ENCODE peak calls at places on chromosomes 6 and 20, in four cellular contexts. Z is neural progenitor cell, U is OCI-LY7, E is GM23338. P is an unnamed sample.

GRCh38 chr6:107657755-107658461 is 166.2 kb downstream of the SCML4 start:
- DNase-seq in Z (no peak), U (peak; percentile 99), E (peak; percentile 43), P (no peak)

GRCh38 chr20:39849664-39850063 is 839.4 kb downstream of the MAFB start:
- DNase-seq in Z (no peak), U (no peak), E (no peak), P (no peak)

GRCh38 chr6:34248198-34248726 is 544 bp downstream of the SMIM29 start:
- DNase-seq in Z (peak; percentile 68), U (peak; percentile 42), E (peak; percentile 65), P (peak; percentile 43)

GRCh38 chr6:16334671-16335070 is 96.3 kb downstream of the GMPR start:
- DNase-seq in Z (no peak), U (no peak), E (no peak), P (peak; percentile 85)

GRCh38 chr20:22385602-22386299 is 198.6 kb downstream of the FOXA2 start:
- DNase-seq in Z (peak; percentile 45), U (no peak), E (peak; percentile 32), P (peak; percentile 60)

GRCh38 chr6:3773696-3774298 is 22.3 kb upstream of the PXDC1 start:
- DNase-seq in Z (no peak), U (no peak), E (no peak), P (no peak)

GRCh38 chr6:68238097-68238597 is 396.9 kb upstream of the ADGRB3 start:
- DNase-seq in Z (no peak), U (no peak), E (no peak), P (peak; percentile 42)

GRCh38 chr6:96468681-96469224 is 52.9 kb upstream of the UFL1 start:
- DNase-seq in Z (peak; percentile 8), U (peak; percentile 14), E (peak; percentile 50), P (peak; percentile 35)

GRCh38 chr6:551405-551804 is 105.5 kb downstream of the HUS1B start:
- DNase-seq in Z (peak; percentile 70), U (peak; percentile 46), E (peak; percentile 63), P (peak; percentile 47)

GRCh38 chr20:1415667-1416468 is 23.0 kb upstream of the FKBP1A start:
- DNase-seq in Z (no peak), U (no peak), E (no peak), P (peak; percentile 99)

GRCh38 chr6:149860834-149861602 is 3.1 kb downstream of the LRP11 start:
- DNase-seq in Z (peak; percentile 34), U (no peak), E (no peak), P (no peak)

GRCh38 chr6:44142835-44143234 is 15.5 kb downstream of the TMEM63B start:
- DNase-seq in Z (no peak), U (no peak), E (no peak), P (no peak)

GRCh38 chr6:31877125-31877650 is 1.6 kb downstream of the SLC44A4 start:
- DNase-seq in Z (no peak), U (no peak), E (no peak), P (no peak)

GRCh38 chr6:161486326-161486725 is 212.5 kb upstream of the AGPAT4 start:
- DNase-seq in Z (no peak), U (no peak), E (no peak), P (peak; percentile 72)

GRCh38 chr6:15299430-15300131 is 53.7 kb downstream of the JARID2 start:
- DNase-seq in Z (no peak), U (peak; percentile 93), E (no peak), P (peak; percentile 34)

GRCh38 chr6:86558318-86558717 is 379.0 kb upstream of the HTR1E start:
- DNase-seq in Z (no peak), U (no peak), E (no peak), P (no peak)

GRCh38 chr6:50845499-50846108 is 26.9 kb downstream of the TFAP2B start:
- DNase-seq in Z (peak; percentile 67), U (no peak), E (peak; percentile 77), P (no peak)

GRCh38 chr6:6401401-6401800 is 80.9 kb upstream of the F13A1 start:
- DNase-seq in Z (no peak), U (no peak), E (no peak), P (no peak)

GRCh38 chr6:47041741-47042140 is 391 bp downstream of the ADGRF1 start:
- DNase-seq in Z (peak; percentile 15), U (no peak), E (no peak), P (peak; percentile 31)

GRCh38 chr6:169324661-169325459 is 71.2 kb upstream of the THBS2 start:
- DNase-seq in Z (no peak), U (no peak), E (no peak), P (no peak)

GRCh38 chr20:4666001-4666470 is 55.7 kb upstream of the PRND start:
- DNase-seq in Z (no peak), U (no peak), E (no peak), P (peak; percentile 92)

GRCh38 chr6:90198758-90199425 is 97.8 kb downstream of the BACH2 start:
- DNase-seq in Z (no peak), U (no peak), E (no peak), P (no peak)

GRCh38 chr6:110874880-110875547 is 429 bp downstream of the AMD1 start:
- DNase-seq in Z (peak; percentile 51), U (peak; percentile 67), E (no peak), P (no peak)

GRCh38 chr20:43244647-43245046 is 54.9 kb upstream of the PTPRT start:
- DNase-seq in Z (no peak), U (no peak), E (no peak), P (no peak)

GRCh38 chr6:47308674-47309325 is 905 bp downstream of the TNFRSF21 start:
- DNase-seq in Z (peak; percentile 70), U (peak; percentile 67), E (peak; percentile 43), P (peak; percentile 23)

GRCh38 chr6:167420177-167420576 is 95.3 kb downstream of the TTLL2 start:
- DNase-seq in Z (peak; percentile 29), U (no peak), E (peak; percentile 22), P (no peak)

GRCh38 chr20:58889334-58890072 is 37.0 kb downstream of the GNAS start:
- DNase-seq in Z (peak; percentile 61), U (peak; percentile 34), E (no peak), P (no peak)

GRCh38 chr6:157273756-157274088 is 49.6 kb downstream of the TMEM242 start:
- DNase-seq in Z (peak; percentile 42), U (peak; percentile 84), E (peak; percentile 43), P (no peak)

GRCh38 chr6:6723792-6724318 is 135.3 kb downstream of the LY86 start:
- DNase-seq in Z (no peak), U (no peak), E (no peak), P (no peak)

GRCh38 chr20:4476903-4477302 is 244.8 kb upstream of the PRND start:
- DNase-seq in Z (no peak), U (no peak), E (no peak), P (no peak)

GRCh38 chr20:62929051-62929538 is 2.8 kb upstream of the DIDO1 start:
- DNase-seq in Z (peak; percentile 75), U (no peak), E (peak; percentile 96), P (peak; percentile 34)

GRCh38 chr20:57662313-57663240 is 42.4 kb upstream of the ZBP1 start:
- DNase-seq in Z (no peak), U (no peak), E (no peak), P (no peak)

GRCh38 chr6:93021235-93021909 is 398.0 kb downstream of the EPHA7 start:
- DNase-seq in Z (no peak), U (no peak), E (no peak), P (no peak)

GRCh38 chr6:130944486-130944885 is 117.3 kb downstream of the SMLR1 start:
- DNase-seq in Z (no peak), U (no peak), E (no peak), P (no peak)

GRCh38 chr6:2505624-2506023 is 245.1 kb downstream of the MYLK4 start:
- DNase-seq in Z (peak; percentile 39), U (peak; percentile 9), E (peak; percentile 81), P (peak; percentile 38)

GRCh38 chr20:8933391-8933807 is 135.5 kb upstream of the PLCB4 start:
- DNase-seq in Z (peak; percentile 58), U (no peak), E (peak; percentile 14), P (no peak)

GRCh38 chr6:81987293-81987692 is 234.8 kb upstream of the TENT5A start:
- DNase-seq in Z (no peak), U (no peak), E (no peak), P (no peak)

GRCh38 chr6:89763550-89763949 is 56.0 kb downstream of the MDN1 start:
- DNase-seq in Z (no peak), U (no peak), E (no peak), P (no peak)

DNA sequence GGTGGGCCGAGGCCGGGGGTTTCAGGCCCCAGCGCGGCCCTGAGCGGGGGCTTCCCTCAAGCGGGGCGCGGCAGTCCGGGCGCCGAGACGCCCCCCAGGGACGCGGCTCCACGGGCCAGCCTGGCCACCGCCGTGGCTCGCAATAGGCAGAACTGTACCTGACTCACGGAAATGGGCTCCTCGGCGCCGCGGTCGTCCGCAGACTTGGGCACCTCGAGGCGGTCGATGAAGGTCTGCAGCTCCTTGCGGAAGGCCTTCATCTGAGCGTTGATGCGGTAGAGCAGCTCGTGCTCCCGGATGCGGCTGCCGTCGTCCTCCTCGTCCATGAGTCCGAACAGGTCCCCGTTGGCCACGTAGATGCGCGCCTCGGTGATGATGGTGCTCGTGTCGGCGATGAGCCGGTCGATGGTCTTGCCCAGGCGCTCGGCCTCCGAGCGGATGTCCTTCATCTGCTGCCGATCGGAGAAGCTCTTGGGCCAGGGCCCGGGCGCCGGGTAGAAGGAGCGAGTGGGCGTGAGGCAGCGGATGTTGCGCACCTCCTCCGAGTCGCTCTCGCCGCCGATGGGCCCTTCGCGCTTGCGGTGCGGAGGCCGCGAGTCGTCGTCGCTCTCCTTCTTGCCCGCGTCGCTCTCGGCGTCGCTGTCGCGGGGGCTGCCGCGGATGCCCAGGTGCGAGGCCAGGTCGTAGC is 16.1 kb upstream of the KIAA0408 start:
- DNase-seq in Z (no peak), U (no peak), E (no peak), P (no peak)
- TF ChIP-seq EZH2phosphoT487 in Z (no peak), U (no peak), E (no peak), P (no peak)

GRCh38 chr20:53937929-53938367 is 132.4 kb downstream of the BCAS1 start:
- DNase-seq in Z (no peak), U (no peak), E (no peak), P (no peak)
- H3K4me1 ChIP-seq in Z (peaks cover 51% of the 10 kb centered on the region), U (peaks cover 85% of the 10 kb centered on the region), E (peaks cover 42% of the 10 kb centered on the region), P (peaks cover 43% of the 10 kb centered on the region)

GRCh38 chr20:38290829-38291581 is 13.0 kb upstream of the BPI start:
- DNase-seq in Z (peak; percentile 77), U (no peak), E (peak; percentile 92), P (peak; percentile 58)
- TF ChIP-seq CTCF in Z (peak; percentile 65), U (peak; percentile 60), E (peak; percentile 89), P (peak; percentile 85)

GRCh38 chr20:34514897-34515483 is 1.2 kb upstream of the DYNLRB1 start:
- DNase-seq in Z (no peak), U (no peak), E (no peak), P (no peak)

GRCh38 chr20:34512955-34513419 is 3.2 kb upstream of the DYNLRB1 start:
- DNase-seq in Z (no peak), U (no peak), E (no peak), P (peak; percentile 21)

GRCh38 chr20:34510575-34510974 is 5.6 kb upstream of the DYNLRB1 start:
- DNase-seq in Z (no peak), U (no peak), E (no peak), P (no peak)

GRCh38 chr20:34511891-34512265 is 4.3 kb upstream of the DYNLRB1 start:
- DNase-seq in Z (no peak), U (no peak), E (no peak), P (no peak)

GRCh38 chr20:34512266-34512954 is 3.8 kb upstream of the DYNLRB1 start:
- DNase-seq in Z (no peak), U (no peak), E (no peak), P (no peak)
- TF ChIP-seq EZH2phosphoT487 in Z (no peak), U (no peak), E (no peak), P (no peak)

P was measured in PC-3.